ENCODE peak calls at places on chromosomes 3 and 15, in eight cellular contexts. T, V, X, B, W, S, N and O are unnamed samples.

GRCh38 chr3:133991209-133991608 is 38.5 kb downstream of the SLCO2A1 start:
- DNase-seq in T (no peak), V (no peak), X (no peak), B (no peak), W (no peak), S (peak), N (peak), O (no peak)

GRCh38 chr3:196942915-196943277 is 568 bp upstream of the NCBP2 start:
- DNase-seq in T (peak), V (peak), X (no peak), B (no peak), W (no peak), S (no peak), N (peak), O (no peak)

GRCh38 chr15:69540622-69541021 is 88.0 kb downstream of the RPLP1 start:
- DNase-seq in T (no peak), V (no peak), X (no peak), B (no peak), W (no peak), S (no peak), N (no peak), O (no peak)

GRCh38 chr15:90002428-90002844 is 1.3 kb downstream of the ZNF710 start:
- DNase-seq in T (peak), V (peak), X (no peak), B (peak), W (peak), S (peak), N (peak), O (peak)

GRCh38 chr3:81216192-81216591 is 545.3 kb downstream of the GBE1 start:
- DNase-seq in T (no peak), V (no peak), X (no peak), B (peak), W (no peak), S (no peak), N (peak), O (no peak)

GRCh38 chr15:48266029-48266428 is 59.9 kb downstream of the SLC12A1 start:
- DNase-seq in T (no peak), V (peak), X (no peak), B (no peak), W (peak), S (no peak), N (no peak), O (no peak)

GRCh38 chr3:102181202-102181920 is 253.5 kb upstream of the ZPLD1 start:
- DNase-seq in T (no peak), V (peak), X (no peak), B (peak), W (no peak), S (no peak), N (peak), O (no peak)

GRCh38 chr3:12409625-12410596 is 74.4 kb upstream of the TSEN2 start:
- DNase-seq in T (peak), V (no peak), X (no peak), B (no peak), W (no peak), S (no peak), N (no peak), O (peak)

GRCh38 chr3:114741066-114741465 is 406.0 kb downstream of the ZBTB20 start:
- DNase-seq in T (no peak), V (no peak), X (no peak), B (peak), W (no peak), S (no peak), N (peak), O (no peak)

GRCh38 chr3:141279074-141279945 is 47.7 kb downstream of the PXYLP1 start:
- DNase-seq in T (no peak), V (peak), X (no peak), B (peak), W (no peak), S (no peak), N (peak), O (no peak)

GRCh38 chr3:134328846-134329245 is 45.4 kb downstream of the AMOTL2 start:
- DNase-seq in T (no peak), V (no peak), X (no peak), B (no peak), W (no peak), S (no peak), N (no peak), O (no peak)

GRCh38 chr3:117660941-117661635 is 951.5 kb downstream of the TUSC7 start:
- DNase-seq in T (no peak), V (peak), X (no peak), B (peak), W (no peak), S (no peak), N (peak), O (no peak)

GRCh38 chr3:178367817-178368617 is 168.2 kb upstream of the KCNMB2 start:
- DNase-seq in T (no peak), V (no peak), X (no peak), B (no peak), W (no peak), S (no peak), N (peak), O (peak)

GRCh38 chr3:134317106-134317947 is 56.9 kb downstream of the AMOTL2 start:
- DNase-seq in T (no peak), V (no peak), X (no peak), B (no peak), W (no peak), S (no peak), N (peak), O (no peak)

GRCh38 chr3:63349583-63350177 is 71.6 kb downstream of the SYNPR start:
- DNase-seq in T (peak), V (peak), X (peak), B (peak), W (peak), S (peak), N (peak), O (peak)

GRCh38 chr3:44883213-44883955 is 9.0 kb downstream of the TGM4 start:
- DNase-seq in T (no peak), V (peak), X (no peak), B (no peak), W (no peak), S (no peak), N (peak), O (no peak)

GRCh38 chr3:188752850-188753249 is 418.9 kb upstream of the TPRG1 start:
- DNase-seq in T (no peak), V (no peak), X (no peak), B (no peak), W (no peak), S (no peak), N (no peak), O (no peak)

GRCh38 chr15:85411992-85412538 is 31.7 kb downstream of the AKAP13 start:
- DNase-seq in T (no peak), V (no peak), X (no peak), B (peak), W (no peak), S (no peak), N (peak), O (no peak)
- H3K27ac ChIP-seq in T (peak), V (no peak), X (no peak), B (no peak), W (no peak), S (no peak), N (peak), O (no peak)

GRCh38 chr3:50003766-50004278 is 63.9 kb downstream of the RBM6 start:
- DNase-seq in T (no peak), V (peak), X (no peak), B (peak), W (no peak), S (no peak), N (peak), O (no peak)
- H3K27ac ChIP-seq in T (no peak), V (no peak), X (no peak), B (no peak), W (no peak), S (no peak), N (no peak), O (no peak)

GRCh38 chr3:50155491-50155878 is 361 bp downstream of the SEMA3F start:
- DNase-seq in T (no peak), V (no peak), X (no peak), B (no peak), W (no peak), S (no peak), N (no peak), O (no peak)

GRCh38 chr3:50155891-50156290 is 767 bp downstream of the SEMA3F start:
- DNase-seq in T (no peak), V (no peak), X (no peak), B (no peak), W (no peak), S (no peak), N (no peak), O (no peak)

GRCh38 chr3:50156549-50156948 is 1.4 kb downstream of the SEMA3F start:
- DNase-seq in T (no peak), V (no peak), X (no peak), B (no peak), W (no peak), S (no peak), N (no peak), O (no peak)

GRCh38 chr3:50157821-50158556 is 2.9 kb downstream of the SEMA3F start:
- DNase-seq in T (no peak), V (no peak), X (no peak), B (peak), W (no peak), S (no peak), N (peak), O (peak)

GRCh38 chr3:50156991-50157493 is 1.9 kb downstream of the SEMA3F start:
- DNase-seq in T (peak), V (no peak), X (no peak), B (peak), W (peak), S (no peak), N (peak), O (peak)
- H3K27ac ChIP-seq in T (peak), V (no peak), X (no peak), B (peak), W (peak), S (peak), N (no peak), O (peak)

GRCh38 chr3:94171954-94172353 is 109.1 kb downstream of the NSUN3 start:
- DNase-seq in T (no peak), V (peak), X (no peak), B (no peak), W (no peak), S (no peak), N (no peak), O (no peak)

GRCh38 chr3:94172695-94173310 is 109.9 kb downstream of the NSUN3 start:
- DNase-seq in T (no peak), V (no peak), X (no peak), B (no peak), W (no peak), S (no peak), N (no peak), O (no peak)

GRCh38 chr3:94175677-94176076 is 112.8 kb downstream of the NSUN3 start:
- DNase-seq in T (no peak), V (no peak), X (no peak), B (no peak), W (no peak), S (no peak), N (no peak), O (no peak)

GRCh38 chr3:94176886-94177285 is 114.0 kb downstream of the NSUN3 start:
- DNase-seq in T (no peak), V (no peak), X (no peak), B (no peak), W (no peak), S (no peak), N (no peak), O (no peak)

DNA sequence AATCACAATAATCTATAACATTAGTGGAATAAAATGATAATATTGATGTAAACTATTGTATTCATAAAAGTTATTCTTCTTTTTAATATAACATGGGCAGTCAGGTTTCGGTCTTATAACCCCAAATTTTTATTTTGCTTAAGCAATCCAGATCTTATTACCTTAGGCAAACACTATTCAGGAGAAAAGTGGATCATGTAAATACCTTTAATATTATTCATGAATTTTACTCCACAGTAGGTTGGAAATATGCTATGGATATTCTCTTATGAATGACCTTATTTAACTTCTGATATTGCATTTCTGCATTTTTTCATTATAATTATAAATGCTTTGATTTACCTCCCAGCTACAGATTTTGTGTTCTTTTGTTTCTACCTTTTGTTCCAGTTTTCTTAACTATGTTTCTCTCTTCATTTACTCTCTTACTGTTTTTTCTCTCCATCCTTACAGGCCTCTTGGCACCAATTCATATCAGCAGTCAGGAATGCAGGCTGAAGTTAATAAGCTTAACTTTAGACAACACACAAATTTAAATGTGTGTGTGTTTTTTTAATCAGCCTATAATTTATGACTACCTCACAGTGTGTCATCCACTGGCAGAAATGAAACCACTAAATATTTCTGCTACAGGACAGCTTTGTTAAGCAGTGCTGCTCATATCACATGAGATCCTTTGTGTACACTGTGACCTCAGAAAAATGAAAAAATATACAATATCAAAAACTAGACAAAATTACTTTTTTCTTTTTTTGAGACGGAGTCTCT is 111.0 kb downstream of the NSUN3 start:
- DNase-seq in T (no peak), V (no peak), X (no peak), B (peak), W (no peak), S (no peak), N (peak), O (no peak)
- H3K27ac ChIP-seq in T (no peak), V (no peak), X (no peak), B (no peak), W (no peak), S (no peak), N (no peak), O (no peak)

GRCh38 chr3:16012086-16012485 is 162.4 kb upstream of the GALNT15 start:
- DNase-seq in T (no peak), V (no peak), X (no peak), B (peak), W (no peak), S (no peak), N (peak), O (no peak)
- H3K27ac ChIP-seq in T (no peak), V (no peak), X (no peak), B (peak), W (no peak), S (no peak), N (peak), O (no peak)